ENCODE peak calls at places on chromosomes 12 and 14, in ten cellular contexts. One of them, this sample, is unnamed.

GRCh38 chr12:102957339-102958050 is at the start of gene ASCL1:
- DNase-seq in GM20000: peak
- DNase-seq in H1: peak
- DNase-seq in cardiac fibroblast: peak
- DNase-seq in HFFc6: no peak
- DNase-seq in natural killer cell: no peak
- DNase-seq in heart right ventricle: no peak
- DNase-seq in heart left ventricle: no peak
- DNase-seq in ovary: no peak
- DNase-seq in HepG2: no peak
- DNase-seq in this sample: no peak

GRCh38 chr12:41188841-41189394 is 798 bp downstream of the PDZRN4 start:
- DNase-seq in GM20000: peak
- DNase-seq in H1: peak
- DNase-seq in cardiac fibroblast: no peak
- DNase-seq in HFFc6: no peak
- DNase-seq in natural killer cell: no peak
- DNase-seq in heart right ventricle: no peak
- DNase-seq in heart left ventricle: no peak
- DNase-seq in ovary: no peak
- DNase-seq in HepG2: no peak
- DNase-seq in this sample: no peak

GRCh38 chr14:90454041-90455000 is 57.5 kb downstream of the CALM1 start:
- DNase-seq in GM20000: no peak
- DNase-seq in H1: peak
- DNase-seq in cardiac fibroblast: peak
- DNase-seq in HFFc6: peak
- DNase-seq in natural killer cell: no peak
- DNase-seq in heart right ventricle: peak
- DNase-seq in heart left ventricle: peak
- DNase-seq in ovary: peak
- DNase-seq in HepG2: peak
- DNase-seq in this sample: no peak

GRCh38 chr14:65239143-65239672 is 136.9 kb upstream of the MAX start:
- DNase-seq in GM20000: no peak
- DNase-seq in H1: no peak
- DNase-seq in cardiac fibroblast: peak
- DNase-seq in HFFc6: peak
- DNase-seq in natural killer cell: no peak
- DNase-seq in heart right ventricle: no peak
- DNase-seq in heart left ventricle: no peak
- DNase-seq in ovary: no peak
- DNase-seq in HepG2: peak
- DNase-seq in this sample: no peak

GRCh38 chr12:30992381-30992780 is 65.8 kb downstream of the TSPAN11 start:
- DNase-seq in GM20000: no peak
- DNase-seq in H1: no peak
- DNase-seq in cardiac fibroblast: no peak
- DNase-seq in HFFc6: no peak
- DNase-seq in natural killer cell: no peak
- DNase-seq in heart right ventricle: no peak
- DNase-seq in heart left ventricle: no peak
- DNase-seq in ovary: no peak
- DNase-seq in HepG2: no peak
- DNase-seq in this sample: no peak

GRCh38 chr12:91704446-91704845 is 441.2 kb downstream of the BTG1 start:
- DNase-seq in GM20000: no peak
- DNase-seq in H1: no peak
- DNase-seq in cardiac fibroblast: peak
- DNase-seq in HFFc6: no peak
- DNase-seq in natural killer cell: no peak
- DNase-seq in heart right ventricle: no peak
- DNase-seq in heart left ventricle: no peak
- DNase-seq in ovary: no peak
- DNase-seq in HepG2: no peak
- DNase-seq in this sample: no peak

GRCh38 chr14:39547845-39548244 is 115.6 kb upstream of the FBXO33 start:
- DNase-seq in GM20000: no peak
- DNase-seq in H1: no peak
- DNase-seq in cardiac fibroblast: no peak
- DNase-seq in HFFc6: no peak
- DNase-seq in natural killer cell: no peak
- DNase-seq in heart right ventricle: no peak
- DNase-seq in heart left ventricle: no peak
- DNase-seq in ovary: no peak
- DNase-seq in HepG2: no peak
- DNase-seq in this sample: no peak

GRCh38 chr12:93537769-93538168 is 34.7 kb upstream of the SOCS2 start:
- DNase-seq in GM20000: no peak
- DNase-seq in H1: no peak
- DNase-seq in cardiac fibroblast: no peak
- DNase-seq in HFFc6: no peak
- DNase-seq in natural killer cell: no peak
- DNase-seq in heart right ventricle: no peak
- DNase-seq in heart left ventricle: no peak
- DNase-seq in ovary: no peak
- DNase-seq in HepG2: no peak
- DNase-seq in this sample: no peak

GRCh38 chr14:71061458-71061857 is 154.2 kb downstream of the PCNX1 start:
- DNase-seq in GM20000: no peak
- DNase-seq in H1: no peak
- DNase-seq in cardiac fibroblast: peak
- DNase-seq in HFFc6: peak
- DNase-seq in natural killer cell: no peak
- DNase-seq in heart right ventricle: no peak
- DNase-seq in heart left ventricle: no peak
- DNase-seq in ovary: no peak
- DNase-seq in HepG2: no peak
- DNase-seq in this sample: no peak

GRCh38 chr12:40970320-40970907 is 217.7 kb upstream of the PDZRN4 start:
- DNase-seq in GM20000: no peak
- DNase-seq in H1: no peak
- DNase-seq in cardiac fibroblast: no peak
- DNase-seq in HFFc6: no peak
- DNase-seq in natural killer cell: no peak
- DNase-seq in heart right ventricle: no peak
- DNase-seq in heart left ventricle: no peak
- DNase-seq in ovary: no peak
- DNase-seq in HepG2: peak
- DNase-seq in this sample: no peak

GRCh38 chr12:15329891-15330290 is 7.6 kb downstream of the PTPRO start:
- DNase-seq in GM20000: no peak
- DNase-seq in H1: no peak
- DNase-seq in cardiac fibroblast: no peak
- DNase-seq in HFFc6: no peak
- DNase-seq in natural killer cell: no peak
- DNase-seq in heart right ventricle: no peak
- DNase-seq in heart left ventricle: no peak
- DNase-seq in ovary: no peak
- DNase-seq in HepG2: no peak
- DNase-seq in this sample: no peak

GRCh38 chr12:6123258-6123657 is 1.2 kb downstream of the VWF start:
- DNase-seq in GM20000: no peak
- DNase-seq in H1: no peak
- DNase-seq in cardiac fibroblast: no peak
- DNase-seq in HFFc6: no peak
- DNase-seq in natural killer cell: no peak
- DNase-seq in heart right ventricle: no peak
- DNase-seq in heart left ventricle: no peak
- DNase-seq in ovary: no peak
- DNase-seq in HepG2: no peak
- DNase-seq in this sample: no peak

GRCh38 chr14:57136669-57137068 is 132.0 kb downstream of the EXOC5 start:
- DNase-seq in GM20000: no peak
- DNase-seq in H1: peak
- DNase-seq in cardiac fibroblast: peak
- DNase-seq in HFFc6: no peak
- DNase-seq in natural killer cell: no peak
- DNase-seq in heart right ventricle: peak
- DNase-seq in heart left ventricle: no peak
- DNase-seq in ovary: peak
- DNase-seq in HepG2: no peak
- DNase-seq in this sample: no peak

GRCh38 chr12:110649341-110649847 is 35.5 kb downstream of the TCTN1 start:
- DNase-seq in GM20000: no peak
- DNase-seq in H1: no peak
- DNase-seq in cardiac fibroblast: no peak
- DNase-seq in HFFc6: no peak
- DNase-seq in natural killer cell: no peak
- DNase-seq in heart right ventricle: no peak
- DNase-seq in heart left ventricle: no peak
- DNase-seq in ovary: no peak
- DNase-seq in HepG2: peak
- DNase-seq in this sample: peak

GRCh38 chr14:34098045-34098984 is 147.4 kb upstream of the EGLN3 start:
- DNase-seq in GM20000: peak
- DNase-seq in H1: peak
- DNase-seq in cardiac fibroblast: peak
- DNase-seq in HFFc6: peak
- DNase-seq in natural killer cell: no peak
- DNase-seq in heart right ventricle: no peak
- DNase-seq in heart left ventricle: no peak
- DNase-seq in ovary: peak
- DNase-seq in HepG2: peak
- DNase-seq in this sample: no peak

GRCh38 chr12:6383572-6384498 is at the start of gene LTBR:
- DNase-seq in GM20000: peak
- DNase-seq in H1: peak
- DNase-seq in cardiac fibroblast: peak
- DNase-seq in HFFc6: peak
- DNase-seq in natural killer cell: no peak
- DNase-seq in heart right ventricle: peak
- DNase-seq in heart left ventricle: peak
- DNase-seq in ovary: peak
- DNase-seq in HepG2: peak
- DNase-seq in this sample: no peak

GRCh38 chr14:99246536-99247083 is 25.4 kb downstream of the BCL11B start:
- DNase-seq in GM20000: no peak
- DNase-seq in H1: peak
- DNase-seq in cardiac fibroblast: no peak
- DNase-seq in HFFc6: no peak
- DNase-seq in natural killer cell: no peak
- DNase-seq in heart right ventricle: no peak
- DNase-seq in heart left ventricle: no peak
- DNase-seq in ovary: no peak
- DNase-seq in HepG2: no peak
- DNase-seq in this sample: no peak

GRCh38 chr12:121796855-121797751 is 3.6 kb upstream of the RHOF start:
- DNase-seq in GM20000: no peak
- DNase-seq in H1: peak
- DNase-seq in cardiac fibroblast: peak
- DNase-seq in HFFc6: peak
- DNase-seq in natural killer cell: no peak
- DNase-seq in heart right ventricle: peak
- DNase-seq in heart left ventricle: peak
- DNase-seq in ovary: peak
- DNase-seq in HepG2: peak
- DNase-seq in this sample: no peak
- TF ChIP-seq CTCF in GM20000: no peak
- TF ChIP-seq CTCF in H1: no peak
- TF ChIP-seq CTCF in cardiac fibroblast: peak
- TF ChIP-seq CTCF in HFFc6: peak
- TF ChIP-seq CTCF in natural killer cell: no peak
- TF ChIP-seq CTCF in heart right ventricle: peak
- TF ChIP-seq CTCF in heart left ventricle: peak
- TF ChIP-seq CTCF in ovary: peak
- TF ChIP-seq CTCF in HepG2: peak
- TF ChIP-seq CTCF in this sample: no peak

GRCh38 chr12:94753071-94753779 is 102.9 kb upstream of the TMCC3 start:
- DNase-seq in GM20000: no peak
- DNase-seq in H1: no peak
- DNase-seq in cardiac fibroblast: peak
- DNase-seq in HFFc6: no peak
- DNase-seq in natural killer cell: no peak
- DNase-seq in heart right ventricle: no peak
- DNase-seq in heart left ventricle: no peak
- DNase-seq in ovary: peak
- DNase-seq in HepG2: no peak
- DNase-seq in this sample: no peak
- TF ChIP-seq CTCF in GM20000: no peak
- TF ChIP-seq CTCF in H1: peak
- TF ChIP-seq CTCF in cardiac fibroblast: no peak
- TF ChIP-seq CTCF in HFFc6: no peak
- TF ChIP-seq CTCF in natural killer cell: no peak
- TF ChIP-seq CTCF in heart right ventricle: peak
- TF ChIP-seq CTCF in heart left ventricle: no peak
- TF ChIP-seq CTCF in ovary: no peak
- TF ChIP-seq CTCF in HepG2: peak
- TF ChIP-seq CTCF in this sample: no peak

DNA sequence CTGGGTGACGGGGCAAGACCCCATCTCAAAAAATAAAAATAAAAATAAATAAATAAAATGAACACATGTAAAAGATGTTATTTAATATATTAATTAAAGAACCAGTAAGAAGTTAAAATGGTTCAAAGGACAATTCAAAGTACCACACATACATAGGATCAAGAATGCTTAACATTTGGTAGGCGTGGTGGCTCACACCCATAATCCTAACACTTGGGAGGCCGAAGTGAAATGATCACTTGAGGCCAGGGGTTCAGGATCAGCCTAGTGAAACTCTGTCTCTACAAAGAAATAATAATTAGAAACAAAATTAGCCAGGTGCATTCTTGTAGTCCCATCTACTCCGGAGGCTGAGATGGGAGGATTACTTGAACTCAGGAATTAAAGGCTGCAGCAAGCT is 53.3 kb downstream of the SPATS2 start:
- DNase-seq in GM20000: no peak
- DNase-seq in H1: no peak
- DNase-seq in cardiac fibroblast: no peak
- DNase-seq in HFFc6: no peak
- DNase-seq in natural killer cell: no peak
- DNase-seq in heart right ventricle: no peak
- DNase-seq in heart left ventricle: no peak
- DNase-seq in ovary: no peak
- DNase-seq in HepG2: no peak
- DNase-seq in this sample: no peak
- TF ChIP-seq CTCF in GM20000: no peak
- TF ChIP-seq CTCF in H1: no peak
- TF ChIP-seq CTCF in cardiac fibroblast: no peak
- TF ChIP-seq CTCF in HFFc6: no peak
- TF ChIP-seq CTCF in natural killer cell: no peak
- TF ChIP-seq CTCF in heart right ventricle: no peak
- TF ChIP-seq CTCF in heart left ventricle: no peak
- TF ChIP-seq CTCF in ovary: no peak
- TF ChIP-seq CTCF in HepG2: no peak
- TF ChIP-seq CTCF in this sample: no peak

DNA sequence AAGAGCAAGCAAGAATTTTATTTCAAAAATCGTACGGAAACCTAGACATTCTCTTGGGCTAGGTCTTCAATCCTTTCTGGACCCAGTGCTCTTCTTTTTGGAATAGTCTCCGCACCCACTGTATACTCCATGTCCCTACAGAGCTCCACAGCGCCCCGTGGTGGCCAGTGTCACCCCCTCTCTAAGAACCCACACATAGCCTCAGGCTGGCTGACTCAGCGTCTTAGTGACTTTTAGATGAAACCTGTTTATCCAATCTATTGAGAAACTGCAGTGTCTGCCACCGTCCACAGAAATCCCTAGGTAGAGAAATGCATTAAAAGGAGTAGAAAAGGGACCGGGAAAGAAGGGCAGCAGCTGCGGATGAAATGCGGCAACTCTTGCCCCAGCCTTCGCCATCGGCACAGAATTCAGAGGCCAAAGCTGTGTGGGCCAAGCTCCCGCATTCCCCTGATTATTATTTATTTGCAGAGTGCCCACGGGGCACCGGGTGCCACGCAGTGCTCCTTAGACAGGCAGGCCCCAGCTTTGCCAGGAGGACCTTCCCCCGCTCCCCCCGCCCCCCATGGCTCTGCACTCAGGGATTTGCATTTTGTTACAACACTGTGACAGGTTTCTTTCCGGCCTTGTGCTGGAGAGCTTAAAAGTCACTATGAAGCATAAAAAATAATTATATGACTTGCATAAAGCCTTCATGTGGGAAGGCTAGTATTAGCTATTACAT is 170.1 kb upstream of the FKBP4 start:
- DNase-seq in GM20000: no peak
- DNase-seq in H1: peak
- DNase-seq in cardiac fibroblast: no peak
- DNase-seq in HFFc6: peak
- DNase-seq in natural killer cell: no peak
- DNase-seq in heart right ventricle: no peak
- DNase-seq in heart left ventricle: no peak
- DNase-seq in ovary: no peak
- DNase-seq in HepG2: no peak
- DNase-seq in this sample: no peak
- TF ChIP-seq CTCF in GM20000: no peak
- TF ChIP-seq CTCF in H1: peak
- TF ChIP-seq CTCF in cardiac fibroblast: peak
- TF ChIP-seq CTCF in HFFc6: peak
- TF ChIP-seq CTCF in natural killer cell: no peak
- TF ChIP-seq CTCF in heart right ventricle: peak
- TF ChIP-seq CTCF in heart left ventricle: no peak
- TF ChIP-seq CTCF in ovary: no peak
- TF ChIP-seq CTCF in HepG2: peak
- TF ChIP-seq CTCF in this sample: no peak

This sample was measured in activated B cell treated with CpG ODN at 0.5 μM for 24 hours.